ENCODE peak calls at places on chromosome 6, in ten cellular contexts. W is AG10803; M is occipital lobe; V is NCI-H146; X is naive thymus-derived CD4-positive, alpha-beta T cell; Y is C1 segment of cervical spinal cord; H is NCI-H345; C is posterior vena cava; T is activated CD4-positive, alpha-beta T cell treated with anti-CD3 and anti-CD28 coated beads, Interleukin-2, amount 10 ng/mL, durations not matched to agents 7 days and 5 days; L is sciatic nerve. Q is an unnamed sample.
A peak's percentile ranks its signal among the peaks of the same experiment; 100 is the strongest.

GRCh38 chr6:146664871-146665270 is 66.1 kb downstream of the ADGB start:
- DNase-seq in C (no peak), W (no peak), Y (no peak), T (no peak), V (no peak), M (no peak), X (no peak), L (no peak), H (no peak), Q (no peak)

GRCh38 chr6:33375143-33375649 is 16.4 kb upstream of the KIFC1 start:
- DNase-seq in H (no peak), V (no peak), L (peak; percentile 85), W (peak; percentile 92), C (peak; percentile 82), Y (no peak), T (no peak), X (no peak), M (no peak), Q (no peak)

GRCh38 chr6:137853569-137854213 is 13.4 kb upstream of the TNFAIP3 start:
- DNase-seq in M (no peak), V (no peak), X (no peak), W (no peak), L (no peak), C (no peak), T (no peak), H (no peak), Y (no peak), Q (no peak)

GRCh38 chr6:36930483-36930882 is 24.1 kb upstream of the PI16 start:
- DNase-seq in X (no peak), T (no peak), C (no peak), L (no peak), V (no peak), W (peak; percentile 40), M (no peak), H (no peak), Y (no peak), Q (no peak)

GRCh38 chr6:36324191-36324590 is 12.5 kb downstream of the BNIP5 start:
- DNase-seq in M (no peak), L (no peak), C (peak; percentile 18), X (no peak), H (no peak), W (no peak), T (no peak), V (peak; percentile 7), Y (no peak), Q (no peak)

GRCh38 chr6:44024597-44025219 is 102.5 kb downstream of the MRPL14 start:
- DNase-seq in M (no peak), V (no peak), Y (no peak), W (no peak), X (no peak), T (no peak), C (peak; percentile 60), H (no peak), L (no peak), Q (no peak)

GRCh38 chr6:72182337-72183246 is 296.2 kb downstream of the RIMS1 start:
- DNase-seq in H (peak; percentile 82), Y (peak; percentile 15), C (no peak), W (peak; percentile 12), T (no peak), X (no peak), V (peak; percentile 58), M (peak; percentile 42), L (no peak), Q (no peak)

GRCh38 chr6:135731116-135731515 is 120.4 kb upstream of the PDE7B start:
- DNase-seq in C (no peak), L (no peak), V (no peak), T (no peak), Y (no peak), H (no peak), X (no peak), M (no peak), W (no peak), Q (no peak)

GRCh38 chr6:56808871-56809359 is 146.0 kb upstream of the BEND6 start:
- DNase-seq in L (no peak), X (no peak), H (no peak), M (no peak), T (no peak), W (peak; percentile 60), V (peak; percentile 53), Y (no peak), C (no peak), Q (no peak)

GRCh38 chr6:142900467-142900961 is 44.5 kb downstream of the HIVEP2 start:
- DNase-seq in Y (no peak), W (peak; percentile 37), C (no peak), X (peak; percentile 77), H (no peak), T (peak; percentile 43), L (no peak), V (no peak), M (no peak), Q (no peak)

GRCh38 chr6:151317206-151317994 is 74.0 kb downstream of the ZBTB2 start:
- DNase-seq in H (no peak), M (no peak), X (no peak), V (no peak), Y (no peak), T (no peak), W (peak; percentile 76), L (no peak), C (no peak), Q (no peak)

GRCh38 chr6:37365791-37366190 is 12.0 kb downstream of the RNF8 start:
- DNase-seq in V (no peak), C (no peak), L (no peak), M (no peak), W (peak; percentile 17), X (no peak), T (no peak), H (no peak), Y (no peak), Q (peak; percentile 38)

GRCh38 chr6:137873273-137873762 is 6.3 kb downstream of the TNFAIP3 start:
- DNase-seq in H (no peak), L (no peak), M (no peak), Y (no peak), T (peak; percentile 49), W (peak; percentile 90), X (peak; percentile 29), C (no peak), V (no peak), Q (peak; percentile 48)

GRCh38 chr6:37985355-37985754 is 165.8 kb downstream of the ZFAND3 start:
- DNase-seq in H (no peak), Y (no peak), V (no peak), X (no peak), L (no peak), W (no peak), C (no peak), T (peak; percentile 28), M (no peak), Q (no peak)

GRCh38 chr6:36249536-36249935 is 20.3 kb upstream of the PNPLA1 start:
- DNase-seq in V (no peak), L (no peak), C (peak; percentile 38), X (no peak), H (no peak), M (no peak), Y (no peak), T (no peak), W (peak; percentile 21), Q (no peak)

GRCh38 chr6:30044630-30045029 is 16.4 kb upstream of the POLR1H start:
- DNase-seq in C (no peak), T (no peak), H (no peak), Y (no peak), V (no peak), L (no peak), W (peak; percentile 64), M (no peak), X (no peak), Q (no peak)

GRCh38 chr6:103183831-103184411 is 1675.8 kb downstream of the HACE1 start:
- DNase-seq in Y (no peak), L (no peak), M (no peak), W (no peak), H (peak; percentile 8), C (no peak), X (no peak), T (no peak), V (no peak), Q (no peak)

GRCh38 chr6:13472099-13472498 is 15.3 kb downstream of the GFOD1 start:
- DNase-seq in H (no peak), C (no peak), L (no peak), W (peak; percentile 92), X (no peak), M (no peak), T (no peak), Y (no peak), V (no peak), Q (no peak)

Q was measured in K562.